ENCODE peak calls at places on chromosome 14, in four cellular contexts. Z is AG04450, M is HCT116, A is MM.1S. I is an unnamed sample.

GRCh38 chr14:74612346-74613021 is 447 bp upstream of the LTBP2 start:
- DNase-seq in Z (no peak), M (no peak), A (peak; percentile 58), I (peak; percentile 76)

GRCh38 chr14:58299665-58300202 is 1.4 kb downstream of the ARID4A start:
- DNase-seq in Z (no peak), M (no peak), A (no peak), I (peak; percentile 26)

GRCh38 chr14:46259536-46259935 is 392.0 kb downstream of the RPL10L start:
- DNase-seq in A (peak; percentile 56), Z (no peak), M (no peak), I (no peak)

GRCh38 chr14:100278702-100279101 is 27.5 kb downstream of the SLC25A29 start:
- DNase-seq in Z (no peak), M (no peak), A (peak; percentile 64), I (peak; percentile 78)

GRCh38 chr14:22900088-22900799 is 17.2 kb downstream of the REM2 start:
- DNase-seq in Z (peak; percentile 53), M (peak; percentile 70), A (peak; percentile 23), I (peak; percentile 84)

GRCh38 chr14:77986808-77987207 is 183.4 kb upstream of the NRXN3 start:
- DNase-seq in Z (no peak), M (no peak), A (no peak), I (no peak)

GRCh38 chr14:93086441-93087055 is 29.2 kb downstream of the ITPK1 start:
- DNase-seq in A (peak; percentile 59), Z (no peak), M (no peak), I (no peak)

GRCh38 chr14:30180219-30180618 is 252.6 kb upstream of the PRKD1 start:
- DNase-seq in Z (peak; percentile 32), A (no peak), M (no peak), I (peak; percentile 25)

GRCh38 chr14:85315891-85316290 is 214.1 kb upstream of the FLRT2 start:
- DNase-seq in A (no peak), Z (no peak), M (no peak), I (no peak)

GRCh38 chr14:85319101-85319500 is 210.8 kb upstream of the FLRT2 start:
- DNase-seq in M (no peak), Z (no peak), A (no peak), I (no peak)

GRCh38 chr14:85317491-85318021 is 212.4 kb upstream of the FLRT2 start:
- DNase-seq in Z (no peak), M (no peak), A (no peak), I (no peak)

GRCh38 chr14:85316701-85317100 is 213.2 kb upstream of the FLRT2 start:
- DNase-seq in M (no peak), Z (no peak), A (no peak), I (peak; percentile 81)

DNA sequence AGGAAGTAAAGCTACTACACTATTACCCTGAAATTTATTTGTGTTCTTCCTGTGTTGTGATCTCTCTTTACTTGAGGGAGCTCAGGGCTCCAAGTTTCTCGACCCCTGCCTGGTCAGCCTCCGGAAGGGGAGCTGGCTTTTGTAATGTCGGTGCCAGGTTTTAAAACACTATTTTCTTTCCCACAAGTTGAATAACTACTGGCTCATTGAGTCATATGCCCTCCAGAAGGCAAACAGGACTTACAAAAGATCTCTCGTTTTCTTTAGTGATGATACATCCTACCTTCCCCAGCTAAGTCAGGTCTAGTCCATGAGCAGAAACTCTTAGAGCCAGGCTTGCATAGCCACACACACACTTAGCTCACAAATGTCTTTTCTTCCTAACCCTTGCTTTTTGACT is 209.9 kb upstream of the FLRT2 start:
- DNase-seq in Z (no peak), M (no peak), A (no peak), I (peak; percentile 64)
- H3K9me3 ChIP-seq in Z (no peaks in the 10 kb centered on the region), M (peaks cover 5% of the 10 kb centered on the region), A (no peaks in the 10 kb centered on the region), I (no peaks in the 10 kb centered on the region)

DNA sequence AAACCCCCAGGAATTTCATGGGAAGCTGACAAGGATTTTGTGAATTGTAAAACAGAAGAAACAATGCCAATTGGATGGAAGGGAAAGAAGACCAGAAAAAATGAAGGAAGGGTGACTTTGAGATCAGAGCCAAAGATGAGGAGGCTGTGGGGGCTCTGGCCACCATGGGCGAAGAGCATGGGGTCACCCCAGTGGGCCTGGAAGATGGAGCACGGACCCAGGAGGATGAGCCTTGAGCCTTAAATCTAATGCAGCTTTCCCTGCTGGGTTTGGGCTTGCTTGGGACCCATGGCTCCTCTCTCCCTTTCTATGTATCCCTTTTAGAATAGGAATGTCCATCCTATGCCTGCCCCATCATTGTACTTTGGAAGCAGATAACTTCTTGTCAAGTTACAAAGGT is 322.2 kb downstream of the TMEM121 start:
- DNase-seq in M (no peak), Z (no peak), A (no peak), I (no peak)
- H3K9me3 ChIP-seq in M (no peaks in the 10 kb centered on the region), Z (peaks cover 83% of the 10 kb centered on the region), A (no peaks in the 10 kb centered on the region), I (no peaks in the 10 kb centered on the region)

GRCh38 chr14:25259470-25259869 is 209.5 kb upstream of the STXBP6 start:
- DNase-seq in A (peak; percentile 54), Z (no peak), M (no peak), I (no peak)
- H3K9me3 ChIP-seq in A (no peaks in the 10 kb centered on the region), Z (peaks cover 22% of the 10 kb centered on the region), M (peaks cover 10% of the 10 kb centered on the region), I (no peaks in the 10 kb centered on the region)

GRCh38 chr14:83863042-83863441 is 1666.9 kb upstream of the FLRT2 start:
- DNase-seq in A (no peak), M (no peak), Z (no peak), I (no peak)

DNA sequence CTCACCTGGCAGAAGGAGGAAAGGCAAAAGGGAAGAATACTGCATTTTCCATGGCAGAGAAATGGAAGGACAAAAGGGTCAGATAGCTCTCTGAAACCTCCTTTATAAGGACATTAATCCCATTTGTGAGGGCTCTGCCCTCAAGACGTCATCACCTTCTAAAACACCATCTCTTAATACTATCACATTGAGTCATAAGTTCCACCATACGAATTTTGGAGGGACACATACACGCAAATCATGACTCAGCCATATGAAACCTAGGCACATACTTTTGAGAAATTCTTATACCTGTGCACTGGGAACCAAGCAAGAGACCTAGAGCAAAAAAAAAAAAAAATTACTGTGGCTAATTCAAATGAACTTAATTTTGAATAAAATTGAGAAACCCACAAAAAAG is 1669.2 kb upstream of the FLRT2 start:
- DNase-seq in M (no peak), Z (no peak), A (no peak), I (no peak)
- H3K9me3 ChIP-seq in M (peaks cover 9% of the 10 kb centered on the region), Z (no peaks in the 10 kb centered on the region), A (no peaks in the 10 kb centered on the region), I (no peaks in the 10 kb centered on the region)

GRCh38 chr14:85701116-85701515 is 171.2 kb downstream of the FLRT2 start:
- DNase-seq in Z (no peak), M (no peak), A (peak; percentile 46), I (no peak)

GRCh38 chr14:85702191-85702590 is 172.2 kb downstream of the FLRT2 start:
- DNase-seq in M (no peak), Z (no peak), A (no peak), I (no peak)

GRCh38 chr14:85702937-85703336 is 173.0 kb downstream of the FLRT2 start:
- DNase-seq in A (peak; percentile 59), M (no peak), Z (no peak), I (peak; percentile 43)

DNA sequence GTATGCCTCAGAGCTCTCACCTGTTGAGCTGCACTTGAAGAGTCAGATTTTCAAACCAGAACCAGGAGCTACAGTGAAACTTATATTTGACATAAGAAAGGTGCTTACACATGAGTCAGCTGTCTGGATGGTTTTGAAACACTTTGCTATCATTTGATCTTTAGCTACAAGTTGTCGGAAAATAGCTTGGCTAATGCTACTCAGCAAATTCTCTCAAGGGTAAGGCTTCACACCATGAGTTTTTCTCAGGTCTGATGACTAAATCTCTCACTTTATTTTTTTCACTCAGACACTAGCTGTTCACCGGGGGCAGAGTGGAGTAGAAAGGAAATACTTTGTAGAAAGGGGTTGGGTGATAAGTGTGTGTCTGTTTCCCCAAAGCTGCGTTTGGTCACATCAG is 171.8 kb downstream of the FLRT2 start:
- DNase-seq in Z (no peak), M (no peak), A (peak; percentile 84), I (peak; percentile 33)
- H3K9me3 ChIP-seq in Z (no peaks in the 10 kb centered on the region), M (no peaks in the 10 kb centered on the region), A (no peaks in the 10 kb centered on the region), I (no peaks in the 10 kb centered on the region)

GRCh38 chr14:66677780-66678179 is 169.8 kb downstream of the GPHN start:
- DNase-seq in M (no peak), Z (no peak), A (no peak), I (no peak)

DNA sequence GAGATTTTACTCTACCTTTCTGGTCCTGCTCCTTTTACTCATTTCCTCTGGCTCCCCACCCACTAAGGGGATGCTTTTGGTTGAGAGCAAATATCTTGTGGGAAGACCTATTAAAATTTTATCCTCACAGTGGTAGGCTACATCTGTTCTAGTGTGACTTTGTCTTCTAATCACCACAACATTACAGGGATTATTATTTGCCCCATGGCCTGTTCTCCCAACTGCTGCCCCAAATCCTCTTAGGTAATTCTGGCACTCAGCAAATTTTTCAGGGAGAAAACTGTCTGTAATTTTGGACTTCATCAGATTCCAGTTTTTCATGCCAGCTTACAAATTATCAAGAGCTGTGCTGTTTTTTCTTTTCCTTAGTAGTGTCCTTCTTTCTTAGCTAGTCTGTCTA is 172.3 kb downstream of the GPHN start:
- DNase-seq in M (no peak), Z (no peak), A (no peak), I (no peak)
- H3K9me3 ChIP-seq in M (no peaks in the 10 kb centered on the region), Z (no peaks in the 10 kb centered on the region), A (no peaks in the 10 kb centered on the region), I (peaks cover 12% of the 10 kb centered on the region)

GRCh38 chr14:72943876-72944430 is 17.7 kb downstream of the DCAF4 start:
- DNase-seq in M (no peak), Z (no peak), A (no peak), I (no peak)
- H3K9me3 ChIP-seq in M (no peaks in the 10 kb centered on the region), Z (no peaks in the 10 kb centered on the region), A (no peaks in the 10 kb centered on the region), I (no peaks in the 10 kb centered on the region)

DNA sequence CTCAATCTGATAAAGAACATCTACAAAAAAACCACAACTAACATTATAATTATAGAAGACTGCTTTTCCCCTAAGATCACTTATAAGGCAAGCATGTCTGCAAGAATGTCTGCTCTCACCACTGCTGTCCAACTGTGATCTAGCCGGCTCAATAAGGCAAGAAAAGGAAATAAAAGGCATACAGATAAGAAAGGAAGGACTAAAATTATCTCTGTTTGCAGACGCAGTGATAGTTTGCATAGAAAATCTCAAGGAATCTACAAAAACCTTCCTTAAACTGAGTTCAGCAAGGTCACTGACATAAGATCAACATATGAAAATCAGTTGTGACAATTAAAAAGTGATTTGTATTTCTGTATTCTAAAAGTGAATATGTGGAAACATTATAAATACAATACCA is 138.0 kb upstream of the EGLN3 start:
- DNase-seq in M (no peak), A (no peak), Z (no peak), I (no peak)
- H3K9me3 ChIP-seq in M (no peaks in the 10 kb centered on the region), A (no peaks in the 10 kb centered on the region), Z (no peaks in the 10 kb centered on the region), I (peaks cover 7% of the 10 kb centered on the region)

GRCh38 chr14:104319489-104320241 is 181.3 kb downstream of the KIF26A start:
- DNase-seq in M (no peak), Z (no peak), A (no peak), I (no peak)

GRCh38 chr14:104318558-104319488 is 180.4 kb downstream of the KIF26A start:
- DNase-seq in M (no peak), Z (no peak), A (no peak), I (no peak)

GRCh38 chr14:104321151-104322130 is 183.1 kb downstream of the KIF26A start:
- DNase-seq in M (no peak), Z (no peak), A (no peak), I (no peak)

GRCh38 chr14:104322531-104323466 is 184.4 kb downstream of the KIF26A start:
- DNase-seq in Z (no peak), A (no peak), M (no peak), I (no peak)

GRCh38 chr14:104320611-104321086 is 182.3 kb downstream of the KIF26A start:
- DNase-seq in A (no peak), Z (no peak), M (no peak), I (no peak)
- H3K9me3 ChIP-seq in A (no peaks in the 10 kb centered on the region), Z (peaks cover 84% of the 10 kb centered on the region), M (no peaks in the 10 kb centered on the region), I (no peaks in the 10 kb centered on the region)